ENCODE peak calls at places on chromosomes 7 and 10, in nine cellular contexts. One of them, this sample, is unnamed.
A peak's percentile ranks its signal among the peaks of the same experiment; 100 is the strongest.

GRCh38 chr10:113007821-113008220 is 57.8 kb downstream of the TCF7L2 start:
- DNase-seq in HEK293T: no peak
- DNase-seq in T follicular helper cell: no peak
- DNase-seq in mesothelial cell of epicardium: no peak
- DNase-seq in epithelial cell of proximal tubule: no peak
- DNase-seq in NCI-H146: no peak
- DNase-seq in activated gamma-delta T cell treated with Interleukin-2 at 50 U/mL for 16 hours: no peak
- DNase-seq in activated naive CD4-positive, alpha-beta T cell treated with anti-CD3 and anti-CD28 coated beads for 36 hours: peak; percentile 49
- DNase-seq in small intestine: no peak
- DNase-seq in this sample: no peak

GRCh38 chr7:90910136-90910535 is 314.0 kb downstream of the CDK14 start:
- DNase-seq in HEK293T: no peak
- DNase-seq in T follicular helper cell: no peak
- DNase-seq in mesothelial cell of epicardium: no peak
- DNase-seq in epithelial cell of proximal tubule: no peak
- DNase-seq in NCI-H146: no peak
- DNase-seq in activated gamma-delta T cell treated with Interleukin-2 at 50 U/mL for 16 hours: no peak
- DNase-seq in activated naive CD4-positive, alpha-beta T cell treated with anti-CD3 and anti-CD28 coated beads for 36 hours: no peak
- DNase-seq in small intestine: no peak
- DNase-seq in this sample: no peak

GRCh38 chr7:82593780-82594179 is 150.2 kb upstream of the CACNA2D1 start:
- DNase-seq in HEK293T: no peak
- DNase-seq in T follicular helper cell: no peak
- DNase-seq in mesothelial cell of epicardium: no peak
- DNase-seq in epithelial cell of proximal tubule: no peak
- DNase-seq in NCI-H146: peak; percentile 83
- DNase-seq in activated gamma-delta T cell treated with Interleukin-2 at 50 U/mL for 16 hours: no peak
- DNase-seq in activated naive CD4-positive, alpha-beta T cell treated with anti-CD3 and anti-CD28 coated beads for 36 hours: no peak
- DNase-seq in small intestine: peak; percentile 60
- DNase-seq in this sample: no peak

GRCh38 chr7:130650616-130651015 is 17.9 kb downstream of the COPG2 start:
- DNase-seq in HEK293T: no peak
- DNase-seq in T follicular helper cell: no peak
- DNase-seq in mesothelial cell of epicardium: no peak
- DNase-seq in epithelial cell of proximal tubule: no peak
- DNase-seq in NCI-H146: no peak
- DNase-seq in activated gamma-delta T cell treated with Interleukin-2 at 50 U/mL for 16 hours: no peak
- DNase-seq in activated naive CD4-positive, alpha-beta T cell treated with anti-CD3 and anti-CD28 coated beads for 36 hours: no peak
- DNase-seq in small intestine: no peak
- DNase-seq in this sample: no peak

GRCh38 chr7:18049262-18049661 is 21.6 kb upstream of the PRPS1L1 start:
- DNase-seq in HEK293T: no peak
- DNase-seq in T follicular helper cell: no peak
- DNase-seq in mesothelial cell of epicardium: no peak
- DNase-seq in epithelial cell of proximal tubule: no peak
- DNase-seq in NCI-H146: peak; percentile 17
- DNase-seq in activated gamma-delta T cell treated with Interleukin-2 at 50 U/mL for 16 hours: no peak
- DNase-seq in activated naive CD4-positive, alpha-beta T cell treated with anti-CD3 and anti-CD28 coated beads for 36 hours: no peak
- DNase-seq in small intestine: no peak
- DNase-seq in this sample: no peak

GRCh38 chr7:27160147-27160545 is 3.7 kb upstream of the HOXA7 start:
- DNase-seq in HEK293T: no peak
- DNase-seq in T follicular helper cell: no peak
- DNase-seq in mesothelial cell of epicardium: no peak
- DNase-seq in epithelial cell of proximal tubule: no peak
- DNase-seq in NCI-H146: no peak
- DNase-seq in activated gamma-delta T cell treated with Interleukin-2 at 50 U/mL for 16 hours: no peak
- DNase-seq in activated naive CD4-positive, alpha-beta T cell treated with anti-CD3 and anti-CD28 coated beads for 36 hours: no peak
- DNase-seq in small intestine: no peak
- DNase-seq in this sample: peak; percentile 18

GRCh38 chr10:48237856-48238250 is 36.6 kb downstream of the FRMPD2 start:
- DNase-seq in HEK293T: no peak
- DNase-seq in T follicular helper cell: no peak
- DNase-seq in mesothelial cell of epicardium: no peak
- DNase-seq in epithelial cell of proximal tubule: no peak
- DNase-seq in NCI-H146: no peak
- DNase-seq in activated gamma-delta T cell treated with Interleukin-2 at 50 U/mL for 16 hours: no peak
- DNase-seq in activated naive CD4-positive, alpha-beta T cell treated with anti-CD3 and anti-CD28 coated beads for 36 hours: no peak
- DNase-seq in small intestine: no peak
- DNase-seq in this sample: no peak

GRCh38 chr7:143289421-143289820 is 1.3 kb downstream of the CASP2 start:
- DNase-seq in HEK293T: no peak
- DNase-seq in T follicular helper cell: no peak
- DNase-seq in mesothelial cell of epicardium: no peak
- DNase-seq in epithelial cell of proximal tubule: no peak
- DNase-seq in NCI-H146: no peak
- DNase-seq in activated gamma-delta T cell treated with Interleukin-2 at 50 U/mL for 16 hours: no peak
- DNase-seq in activated naive CD4-positive, alpha-beta T cell treated with anti-CD3 and anti-CD28 coated beads for 36 hours: peak; percentile 27
- DNase-seq in small intestine: no peak
- DNase-seq in this sample: no peak

GRCh38 chr10:96043895-96044580 is 655 bp downstream of the CCNJ start:
- DNase-seq in HEK293T: peak; percentile 65
- DNase-seq in T follicular helper cell: peak; percentile 10
- DNase-seq in mesothelial cell of epicardium: peak; percentile 69
- DNase-seq in epithelial cell of proximal tubule: no peak
- DNase-seq in NCI-H146: peak; percentile 69
- DNase-seq in activated gamma-delta T cell treated with Interleukin-2 at 50 U/mL for 16 hours: peak; percentile 39
- DNase-seq in activated naive CD4-positive, alpha-beta T cell treated with anti-CD3 and anti-CD28 coated beads for 36 hours: peak; percentile 72
- DNase-seq in small intestine: peak; percentile 54
- DNase-seq in this sample: peak; percentile 65

GRCh38 chr10:73340121-73340520 is 18.5 kb downstream of the CFAP70 start:
- DNase-seq in HEK293T: no peak
- DNase-seq in T follicular helper cell: no peak
- DNase-seq in mesothelial cell of epicardium: no peak
- DNase-seq in epithelial cell of proximal tubule: no peak
- DNase-seq in NCI-H146: no peak
- DNase-seq in activated gamma-delta T cell treated with Interleukin-2 at 50 U/mL for 16 hours: no peak
- DNase-seq in activated naive CD4-positive, alpha-beta T cell treated with anti-CD3 and anti-CD28 coated beads for 36 hours: no peak
- DNase-seq in small intestine: no peak
- DNase-seq in this sample: no peak

GRCh38 chr7:47588704-47589225 is 6.9 kb upstream of the TNS3 start:
- DNase-seq in HEK293T: no peak
- DNase-seq in T follicular helper cell: no peak
- DNase-seq in mesothelial cell of epicardium: no peak
- DNase-seq in epithelial cell of proximal tubule: no peak
- DNase-seq in NCI-H146: no peak
- DNase-seq in activated gamma-delta T cell treated with Interleukin-2 at 50 U/mL for 16 hours: no peak
- DNase-seq in activated naive CD4-positive, alpha-beta T cell treated with anti-CD3 and anti-CD28 coated beads for 36 hours: no peak
- DNase-seq in small intestine: peak; percentile 73
- DNase-seq in this sample: peak; percentile 37

GRCh38 chr7:3780525-3780924 is 479.5 kb downstream of the SDK1 start:
- DNase-seq in HEK293T: no peak
- DNase-seq in T follicular helper cell: no peak
- DNase-seq in mesothelial cell of epicardium: no peak
- DNase-seq in epithelial cell of proximal tubule: no peak
- DNase-seq in NCI-H146: no peak
- DNase-seq in activated gamma-delta T cell treated with Interleukin-2 at 50 U/mL for 16 hours: no peak
- DNase-seq in activated naive CD4-positive, alpha-beta T cell treated with anti-CD3 and anti-CD28 coated beads for 36 hours: no peak
- DNase-seq in small intestine: no peak
- DNase-seq in this sample: no peak

GRCh38 chr7:122544463-122544862 is 154.5 kb downstream of the RNF133 start:
- DNase-seq in HEK293T: no peak
- DNase-seq in T follicular helper cell: no peak
- DNase-seq in mesothelial cell of epicardium: no peak
- DNase-seq in epithelial cell of proximal tubule: no peak
- DNase-seq in NCI-H146: no peak
- DNase-seq in activated gamma-delta T cell treated with Interleukin-2 at 50 U/mL for 16 hours: no peak
- DNase-seq in activated naive CD4-positive, alpha-beta T cell treated with anti-CD3 and anti-CD28 coated beads for 36 hours: no peak
- DNase-seq in small intestine: no peak
- DNase-seq in this sample: no peak

GRCh38 chr7:5375925-5376324 is 47.7 kb downstream of the TNRC18 start:
- DNase-seq in HEK293T: no peak
- DNase-seq in T follicular helper cell: no peak
- DNase-seq in mesothelial cell of epicardium: no peak
- DNase-seq in epithelial cell of proximal tubule: no peak
- DNase-seq in NCI-H146: peak; percentile 38
- DNase-seq in activated gamma-delta T cell treated with Interleukin-2 at 50 U/mL for 16 hours: peak; percentile 39
- DNase-seq in activated naive CD4-positive, alpha-beta T cell treated with anti-CD3 and anti-CD28 coated beads for 36 hours: no peak
- DNase-seq in small intestine: no peak
- DNase-seq in this sample: no peak

GRCh38 chr7:27170494-27170811 is 3.7 kb downstream of the HOXA10 start:
- DNase-seq in HEK293T: no peak
- DNase-seq in T follicular helper cell: no peak
- DNase-seq in mesothelial cell of epicardium: no peak
- DNase-seq in epithelial cell of proximal tubule: no peak
- DNase-seq in NCI-H146: no peak
- DNase-seq in activated gamma-delta T cell treated with Interleukin-2 at 50 U/mL for 16 hours: no peak
- DNase-seq in activated naive CD4-positive, alpha-beta T cell treated with anti-CD3 and anti-CD28 coated beads for 36 hours: no peak
- DNase-seq in small intestine: no peak
- DNase-seq in this sample: no peak

GRCh38 chr7:116522247-116522646 is 2.6 kb upstream of the CAV1 start:
- DNase-seq in HEK293T: no peak
- DNase-seq in T follicular helper cell: no peak
- DNase-seq in mesothelial cell of epicardium: no peak
- DNase-seq in epithelial cell of proximal tubule: peak; percentile 98
- DNase-seq in NCI-H146: no peak
- DNase-seq in activated gamma-delta T cell treated with Interleukin-2 at 50 U/mL for 16 hours: no peak
- DNase-seq in activated naive CD4-positive, alpha-beta T cell treated with anti-CD3 and anti-CD28 coated beads for 36 hours: no peak
- DNase-seq in small intestine: no peak
- DNase-seq in this sample: no peak

GRCh38 chr7:36372156-36372555 is 17.5 kb upstream of the ANLN start:
- DNase-seq in HEK293T: no peak
- DNase-seq in T follicular helper cell: no peak
- DNase-seq in mesothelial cell of epicardium: no peak
- DNase-seq in epithelial cell of proximal tubule: no peak
- DNase-seq in NCI-H146: no peak
- DNase-seq in activated gamma-delta T cell treated with Interleukin-2 at 50 U/mL for 16 hours: no peak
- DNase-seq in activated naive CD4-positive, alpha-beta T cell treated with anti-CD3 and anti-CD28 coated beads for 36 hours: no peak
- DNase-seq in small intestine: no peak
- DNase-seq in this sample: no peak

GRCh38 chr7:255721-256361 is 34.1 kb upstream of the FOXL3 start:
- DNase-seq in HEK293T: no peak
- DNase-seq in T follicular helper cell: no peak
- DNase-seq in mesothelial cell of epicardium: no peak
- DNase-seq in epithelial cell of proximal tubule: no peak
- DNase-seq in NCI-H146: no peak
- DNase-seq in activated gamma-delta T cell treated with Interleukin-2 at 50 U/mL for 16 hours: no peak
- DNase-seq in activated naive CD4-positive, alpha-beta T cell treated with anti-CD3 and anti-CD28 coated beads for 36 hours: no peak
- DNase-seq in small intestine: no peak
- DNase-seq in this sample: no peak

GRCh38 chr7:31811650-31812461 is 124.8 kb downstream of the PPP1R17 start:
- DNase-seq in HEK293T: peak; percentile 8
- DNase-seq in T follicular helper cell: no peak
- DNase-seq in mesothelial cell of epicardium: no peak
- DNase-seq in epithelial cell of proximal tubule: peak; percentile 46
- DNase-seq in NCI-H146: no peak
- DNase-seq in activated gamma-delta T cell treated with Interleukin-2 at 50 U/mL for 16 hours: no peak
- DNase-seq in activated naive CD4-positive, alpha-beta T cell treated with anti-CD3 and anti-CD28 coated beads for 36 hours: no peak
- DNase-seq in small intestine: peak; percentile 61
- DNase-seq in this sample: no peak

GRCh38 chr7:151794508-151795167 is 82.3 kb downstream of the PRKAG2 start:
- DNase-seq in HEK293T: peak; percentile 51
- DNase-seq in T follicular helper cell: no peak
- DNase-seq in mesothelial cell of epicardium: no peak
- DNase-seq in epithelial cell of proximal tubule: no peak
- DNase-seq in NCI-H146: no peak
- DNase-seq in activated gamma-delta T cell treated with Interleukin-2 at 50 U/mL for 16 hours: no peak
- DNase-seq in activated naive CD4-positive, alpha-beta T cell treated with anti-CD3 and anti-CD28 coated beads for 36 hours: no peak
- DNase-seq in small intestine: no peak
- DNase-seq in this sample: no peak

GRCh38 chr10:89171996-89172395 is 35.1 kb downstream of the CH25H start:
- DNase-seq in HEK293T: no peak
- DNase-seq in T follicular helper cell: no peak
- DNase-seq in mesothelial cell of epicardium: no peak
- DNase-seq in epithelial cell of proximal tubule: no peak
- DNase-seq in NCI-H146: no peak
- DNase-seq in activated gamma-delta T cell treated with Interleukin-2 at 50 U/mL for 16 hours: no peak
- DNase-seq in activated naive CD4-positive, alpha-beta T cell treated with anti-CD3 and anti-CD28 coated beads for 36 hours: no peak
- DNase-seq in small intestine: no peak
- DNase-seq in this sample: no peak

GRCh38 chr7:11847336-11847735 is 15.3 kb upstream of the THSD7A start:
- DNase-seq in HEK293T: no peak
- DNase-seq in T follicular helper cell: no peak
- DNase-seq in mesothelial cell of epicardium: no peak
- DNase-seq in epithelial cell of proximal tubule: no peak
- DNase-seq in NCI-H146: peak; percentile 86
- DNase-seq in activated gamma-delta T cell treated with Interleukin-2 at 50 U/mL for 16 hours: no peak
- DNase-seq in activated naive CD4-positive, alpha-beta T cell treated with anti-CD3 and anti-CD28 coated beads for 36 hours: no peak
- DNase-seq in small intestine: no peak
- DNase-seq in this sample: no peak

GRCh38 chr10:103281753-103282152 is 4.8 kb downstream of the INA start:
- DNase-seq in HEK293T: peak; percentile 73
- DNase-seq in T follicular helper cell: no peak
- DNase-seq in mesothelial cell of epicardium: peak; percentile 52
- DNase-seq in epithelial cell of proximal tubule: no peak
- DNase-seq in NCI-H146: peak; percentile 93
- DNase-seq in activated gamma-delta T cell treated with Interleukin-2 at 50 U/mL for 16 hours: no peak
- DNase-seq in activated naive CD4-positive, alpha-beta T cell treated with anti-CD3 and anti-CD28 coated beads for 36 hours: no peak
- DNase-seq in small intestine: no peak
- DNase-seq in this sample: peak; percentile 65

GRCh38 chr7:45897042-45897690 is 8.9 kb downstream of the IGFBP1 start:
- DNase-seq in HEK293T: no peak
- DNase-seq in T follicular helper cell: no peak
- DNase-seq in mesothelial cell of epicardium: no peak
- DNase-seq in epithelial cell of proximal tubule: no peak
- DNase-seq in NCI-H146: no peak
- DNase-seq in activated gamma-delta T cell treated with Interleukin-2 at 50 U/mL for 16 hours: no peak
- DNase-seq in activated naive CD4-positive, alpha-beta T cell treated with anti-CD3 and anti-CD28 coated beads for 36 hours: no peak
- DNase-seq in small intestine: no peak
- DNase-seq in this sample: no peak

GRCh38 chr7:30159698-30160143 is 24.9 kb downstream of the MTURN start:
- DNase-seq in HEK293T: peak; percentile 19
- DNase-seq in T follicular helper cell: no peak
- DNase-seq in mesothelial cell of epicardium: no peak
- DNase-seq in epithelial cell of proximal tubule: no peak
- DNase-seq in NCI-H146: peak; percentile 36
- DNase-seq in activated gamma-delta T cell treated with Interleukin-2 at 50 U/mL for 16 hours: no peak
- DNase-seq in activated naive CD4-positive, alpha-beta T cell treated with anti-CD3 and anti-CD28 coated beads for 36 hours: peak; percentile 48
- DNase-seq in small intestine: peak; percentile 41
- DNase-seq in this sample: peak; percentile 30

GRCh38 chr7:132942721-132943120 is 139.2 kb downstream of the CHCHD3 start:
- DNase-seq in HEK293T: no peak
- DNase-seq in T follicular helper cell: no peak
- DNase-seq in mesothelial cell of epicardium: no peak
- DNase-seq in epithelial cell of proximal tubule: no peak
- DNase-seq in NCI-H146: no peak
- DNase-seq in activated gamma-delta T cell treated with Interleukin-2 at 50 U/mL for 16 hours: no peak
- DNase-seq in activated naive CD4-positive, alpha-beta T cell treated with anti-CD3 and anti-CD28 coated beads for 36 hours: no peak
- DNase-seq in small intestine: no peak
- DNase-seq in this sample: no peak

GRCh38 chr7:130421685-130422084 is 19.1 kb downstream of the CEP41 start:
- DNase-seq in HEK293T: no peak
- DNase-seq in T follicular helper cell: no peak
- DNase-seq in mesothelial cell of epicardium: no peak
- DNase-seq in epithelial cell of proximal tubule: no peak
- DNase-seq in NCI-H146: peak; percentile 33
- DNase-seq in activated gamma-delta T cell treated with Interleukin-2 at 50 U/mL for 16 hours: no peak
- DNase-seq in activated naive CD4-positive, alpha-beta T cell treated with anti-CD3 and anti-CD28 coated beads for 36 hours: peak; percentile 65
- DNase-seq in small intestine: no peak
- DNase-seq in this sample: no peak

GRCh38 chr10:66215005-66215404 is 710.8 kb upstream of the LRRTM3 start:
- DNase-seq in HEK293T: peak; percentile 6
- DNase-seq in T follicular helper cell: no peak
- DNase-seq in mesothelial cell of epicardium: no peak
- DNase-seq in epithelial cell of proximal tubule: no peak
- DNase-seq in NCI-H146: peak; percentile 12
- DNase-seq in activated gamma-delta T cell treated with Interleukin-2 at 50 U/mL for 16 hours: no peak
- DNase-seq in activated naive CD4-positive, alpha-beta T cell treated with anti-CD3 and anti-CD28 coated beads for 36 hours: no peak
- DNase-seq in small intestine: no peak
- DNase-seq in this sample: peak; percentile 5

GRCh38 chr7:30755384-30756154 is 3.6 kb downstream of the INMT start:
- DNase-seq in HEK293T: no peak
- DNase-seq in T follicular helper cell: no peak
- DNase-seq in mesothelial cell of epicardium: no peak
- DNase-seq in epithelial cell of proximal tubule: no peak
- DNase-seq in NCI-H146: peak; percentile 9
- DNase-seq in activated gamma-delta T cell treated with Interleukin-2 at 50 U/mL for 16 hours: no peak
- DNase-seq in activated naive CD4-positive, alpha-beta T cell treated with anti-CD3 and anti-CD28 coated beads for 36 hours: no peak
- DNase-seq in small intestine: no peak
- DNase-seq in this sample: no peak

GRCh38 chr10:10520391-10521385 is 497.0 kb upstream of the CELF2 start:
- DNase-seq in HEK293T: no peak
- DNase-seq in T follicular helper cell: no peak
- DNase-seq in mesothelial cell of epicardium: no peak
- DNase-seq in epithelial cell of proximal tubule: no peak
- DNase-seq in NCI-H146: peak; percentile 83
- DNase-seq in activated gamma-delta T cell treated with Interleukin-2 at 50 U/mL for 16 hours: no peak
- DNase-seq in activated naive CD4-positive, alpha-beta T cell treated with anti-CD3 and anti-CD28 coated beads for 36 hours: peak; percentile 43
- DNase-seq in small intestine: no peak
- DNase-seq in this sample: no peak

GRCh38 chr10:29618341-29619171 is 16.2 kb downstream of the SVIL start:
- DNase-seq in HEK293T: no peak
- DNase-seq in T follicular helper cell: no peak
- DNase-seq in mesothelial cell of epicardium: no peak
- DNase-seq in epithelial cell of proximal tubule: peak; percentile 54
- DNase-seq in NCI-H146: no peak
- DNase-seq in activated gamma-delta T cell treated with Interleukin-2 at 50 U/mL for 16 hours: no peak
- DNase-seq in activated naive CD4-positive, alpha-beta T cell treated with anti-CD3 and anti-CD28 coated beads for 36 hours: no peak
- DNase-seq in small intestine: no peak
- DNase-seq in this sample: peak; percentile 68